ENCODE peak calls at places on chromosomes 5 and 9, in four cellular contexts. E is glutamatergic neuron, X is kidney tubule cell, B is G401. D is an unnamed sample.

GRCh38 chr5:170745481-170746061 is 38.0 kb upstream of the GABRP start:
- DNase-seq in X (peak; percentile 82), B (peak; percentile 33), E (peak; percentile 38), D (no peak)

GRCh38 chr9:15293727-15294405 is 13.2 kb downstream of the TTC39B start:
- DNase-seq in B (no peak), E (no peak), X (no peak), D (peak; percentile 43)

GRCh38 chr9:94031380-94031779 is 52.9 kb upstream of the PTPDC1 start:
- DNase-seq in B (peak; percentile 58), X (peak; percentile 13), E (no peak), D (no peak)

GRCh38 chr9:77087506-77087905 is 68.1 kb downstream of the FOXB2 start:
- DNase-seq in E (no peak), B (no peak), X (no peak), D (no peak)

GRCh38 chr5:139886213-139886612 is 90.6 kb downstream of the PSD2 start:
- DNase-seq in X (no peak), E (no peak), B (no peak), D (no peak)

GRCh38 chr9:101442248-101443136 is 6.9 kb upstream of the ALDOB start:
- DNase-seq in B (peak; percentile 90), X (peak; percentile 13), E (no peak), D (no peak)

GRCh38 chr5:107155667-107156066 is 515.1 kb downstream of the EFNA5 start:
- DNase-seq in B (no peak), E (no peak), X (no peak), D (no peak)

GRCh38 chr5:60960591-60960990 is 15.6 kb downstream of the NDUFAF2 start:
- DNase-seq in B (no peak), E (no peak), X (peak; percentile 12), D (peak; percentile 21)

GRCh38 chr5:153467546-153467945 is 22.9 kb upstream of the GRIA1 start:
- DNase-seq in X (no peak), B (no peak), E (no peak), D (no peak)

GRCh38 chr5:138241688-138242547 is 28.8 kb upstream of the CDC23 start:
- DNase-seq in E (peak; percentile 75), X (peak; percentile 22), B (peak; percentile 55), D (no peak)

GRCh38 chr9:86741311-86742215 is 205.7 kb downstream of the GAS1 start:
- DNase-seq in X (peak; percentile 97), E (no peak), B (no peak), D (no peak)

GRCh38 chr5:179801304-179802206 is 5.1 kb downstream of the MGAT4B start:
- DNase-seq in X (peak; percentile 58), B (peak; percentile 53), E (peak; percentile 77), D (no peak)

GRCh38 chr9:88530051-88530450 is 4.9 kb upstream of the NXNL2 start:
- DNase-seq in X (peak; percentile 91), B (no peak), E (no peak), D (no peak)

GRCh38 chr5:119365847-119366536 is 10.2 kb downstream of the TNFAIP8 start:
- DNase-seq in E (no peak), X (no peak), B (no peak), D (no peak)

GRCh38 chr5:149337746-149338145 is 7.6 kb upstream of the GRPEL2 start:
- DNase-seq in X (no peak), E (peak; percentile 71), B (peak; percentile 47), D (no peak)

GRCh38 chr9:35748858-35749514 is at the start of the genes GBA2 and RGP1:
- DNase-seq in E (peak; percentile 86), X (peak; percentile 88), B (peak; percentile 84), D (peak; percentile 81)

GRCh38 chr5:102638316-102638715 is 116.8 kb upstream of the PAM start:
- DNase-seq in E (no peak), X (no peak), B (no peak), D (no peak)

GRCh38 chr5:40406426-40407211 is 273.1 kb upstream of the PTGER4 start:
- DNase-seq in E (no peak), X (no peak), B (no peak), D (no peak)

GRCh38 chr5:52202256-52202655 is 585.5 kb upstream of the ITGA1 start:
- DNase-seq in X (no peak), B (no peak), E (no peak), D (no peak)

D was measured in Ammon's horn.